ENCODE peak calls at places on chromosomes 11 and 22, in eight cellular contexts. G, C, M, Z, J, N, Q and Y are unnamed samples. For H3K9me3, the result is how much of the 10 kb centered on the place peaks cover.

GRCh38 chr22:36085476-36086169 is 57.0 kb upstream of the RBFOX2 start:
- DNase-seq in G (no peak), C (no peak), M (no peak), Z (no peak), J (no peak), N (no peak), Q (peak), Y (no peak)

GRCh38 chr11:132312616-132313210 is 942.3 kb downstream of the NTM start:
- DNase-seq in G (no peak), C (peak), M (peak), Z (no peak), J (no peak), N (no peak), Q (no peak), Y (no peak)

GRCh38 chr22:37848587-37849088 is 581 bp upstream of the EIF3L start:
- DNase-seq in G (no peak), C (peak), M (no peak), Z (no peak), J (peak), N (no peak), Q (no peak), Y (no peak)

GRCh38 chr11:128473631-128474030 is 113.7 kb downstream of the ETS1 start:
- DNase-seq in G (no peak), C (no peak), M (no peak), Z (no peak), J (no peak), N (no peak), Q (no peak), Y (no peak)

GRCh38 chr22:17915676-17916075 is 108.7 kb downstream of the MICAL3 start:
- DNase-seq in G (no peak), C (no peak), M (no peak), Z (no peak), J (no peak), N (no peak), Q (peak), Y (no peak)

GRCh38 chr22:47107431-47107830 is 345.0 kb downstream of the TBC1D22A start:
- DNase-seq in G (no peak), C (no peak), M (no peak), Z (no peak), J (peak), N (no peak), Q (no peak), Y (no peak)

GRCh38 chr11:102749101-102749725 is 24.5 kb upstream of the MMP8 start:
- DNase-seq in G (no peak), C (no peak), M (no peak), Z (no peak), J (no peak), N (no peak), Q (no peak), Y (no peak)

GRCh38 chr11:43919852-43920597 is 22.4 kb upstream of the C11orf96 start:
- DNase-seq in G (no peak), C (no peak), M (no peak), Z (no peak), J (no peak), N (no peak), Q (no peak), Y (no peak)

GRCh38 chr11:44334356-44335004 is 24.5 kb upstream of the ALX4 start:
- DNase-seq in G (no peak), C (no peak), M (no peak), Z (no peak), J (no peak), N (no peak), Q (no peak), Y (no peak)

GRCh38 chr22:47167056-47167455 is 404.6 kb downstream of the TBC1D22A start:
- DNase-seq in G (no peak), C (no peak), M (no peak), Z (peak), J (no peak), N (peak), Q (peak), Y (no peak)

GRCh38 chr11:70517996-70518907 is 119.9 kb downstream of the CTTN start:
- DNase-seq in G (no peak), C (peak), M (peak), Z (peak), J (no peak), N (no peak), Q (no peak), Y (no peak)

DNA sequence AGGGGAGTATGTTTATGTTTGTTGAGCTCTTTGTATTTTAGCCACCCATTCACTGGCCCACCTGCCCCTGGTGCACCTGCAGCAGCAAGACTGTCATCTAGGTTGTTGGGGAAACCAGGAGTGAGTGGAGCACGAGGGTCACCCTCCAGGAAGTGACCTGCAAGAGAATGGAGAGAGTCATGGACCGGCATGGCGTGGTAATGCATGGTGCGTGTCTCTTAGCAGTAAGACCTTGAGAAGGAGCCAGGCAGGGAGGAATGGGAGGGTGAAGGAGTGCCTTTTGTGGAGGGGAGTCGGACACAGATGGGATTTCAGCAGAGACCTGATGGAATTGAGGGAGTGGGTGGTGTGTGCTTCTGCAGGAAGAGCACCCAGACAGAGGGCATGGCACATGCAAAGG is 37.9 kb downstream of the KCNQ1 start:
- DNase-seq in G (no peak), C (no peak), M (no peak), Z (no peak), J (no peak), N (no peak), Q (no peak), Y (no peak)
- H3K9me3 ChIP-seq in G (under half), C (under half), M (under half), Z (half or more), J (under half), N (under half), Q (under half), Y (under half)

DNA sequence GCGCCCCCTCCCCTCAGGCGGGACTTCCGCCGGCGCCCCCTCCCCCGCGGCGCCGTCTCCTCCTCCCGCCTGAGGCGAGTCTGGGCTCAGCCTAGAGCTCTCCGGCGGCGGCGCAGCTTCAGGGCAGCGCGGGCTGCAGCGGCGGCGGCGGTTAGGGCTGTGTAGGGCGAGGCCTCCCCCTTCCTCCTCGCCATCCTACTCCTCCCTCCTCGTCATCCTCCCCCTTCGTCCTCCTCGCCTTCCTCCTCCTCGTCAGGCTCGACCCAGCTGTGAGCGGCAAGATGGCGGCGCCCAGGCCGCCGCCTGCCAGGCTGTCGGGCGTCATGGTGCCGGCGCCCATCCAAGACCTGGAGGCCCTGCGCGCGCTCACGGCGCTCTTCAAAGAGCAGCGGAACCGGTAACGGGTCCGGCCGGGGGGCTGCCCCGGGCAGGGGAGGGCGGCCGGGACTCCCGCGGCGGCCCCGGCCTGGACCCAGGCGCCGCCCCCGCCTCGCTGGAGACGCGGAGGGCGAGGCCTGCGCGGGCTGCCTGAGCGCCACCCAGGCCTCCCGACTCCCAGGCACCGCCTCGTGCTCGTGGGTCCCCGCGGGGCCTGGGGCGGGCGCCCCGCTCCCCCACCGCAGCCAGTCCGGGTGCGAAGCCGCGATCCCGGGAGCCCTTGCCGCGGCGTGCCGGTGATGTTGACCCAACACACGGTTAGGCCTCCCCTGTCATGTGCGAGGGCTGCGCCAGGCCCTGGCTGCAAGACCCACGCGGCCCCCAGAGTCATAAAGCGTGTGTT is at the start of gene ATXN10:
- DNase-seq in G (peak), C (peak), M (no peak), Z (peak), J (peak), N (peak), Q (peak), Y (no peak)
- TF ChIP-seq POLR2AphosphoS5 in G (peak), C (peak), M (peak), Z (peak), J (no peak), N (no peak), Q (peak), Y (peak)

GRCh38 chr11:3992964-3993363 is 101.6 kb upstream of the RRM1 start:
- DNase-seq in G (no peak), C (no peak), M (no peak), Z (no peak), J (no peak), N (no peak), Q (no peak), Y (no peak)
- H3K9me3 ChIP-seq in G (under half), C (under half), M (under half), Z (under half), J (under half), N (under half), Q (under half), Y (under half)

DNA sequence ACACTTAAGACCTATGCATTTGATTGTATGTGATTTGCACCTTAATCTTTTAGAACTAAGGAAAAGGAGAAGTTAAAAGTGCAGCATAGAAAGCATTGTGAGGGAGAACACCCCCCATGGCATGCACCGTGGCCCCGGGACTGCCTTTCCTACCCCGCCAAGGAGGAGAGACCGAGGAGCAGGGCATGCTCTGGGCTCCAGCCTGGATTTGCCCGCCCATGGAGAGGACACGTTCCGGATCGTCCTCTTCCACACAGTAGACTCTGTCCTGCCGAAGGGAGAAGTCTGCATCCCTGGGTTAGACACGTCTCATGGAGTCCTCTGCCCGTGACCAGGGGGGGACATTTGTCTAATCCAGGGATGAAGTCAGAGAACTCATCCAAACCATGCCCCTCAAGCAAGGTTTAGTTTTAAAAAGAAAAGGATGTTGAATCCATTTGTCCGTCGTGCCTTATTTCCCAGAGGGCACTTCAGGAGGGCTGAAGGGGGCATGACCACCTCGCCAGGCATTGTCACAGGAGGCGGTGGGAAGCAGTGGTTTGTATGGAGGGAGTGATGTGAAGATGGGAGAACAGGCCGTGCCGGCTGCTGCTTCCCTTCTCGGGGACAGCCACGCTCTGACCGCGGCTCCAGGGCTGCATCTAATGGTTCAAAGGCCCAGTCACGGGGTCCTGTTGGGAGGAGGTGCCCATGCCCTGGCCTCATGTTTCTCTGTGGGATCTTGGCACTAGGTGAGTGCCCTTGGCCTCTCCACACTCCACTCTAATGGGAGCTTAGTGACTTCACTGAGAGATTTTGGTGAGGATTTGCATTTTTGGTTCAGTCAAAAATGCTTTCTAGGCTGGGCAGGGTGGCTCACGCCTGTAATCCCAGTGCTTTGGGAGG is 66.2 kb upstream of the GAL start:
- DNase-seq in G (no peak), C (no peak), M (no peak), Z (no peak), J (no peak), N (no peak), Q (no peak), Y (no peak)
- TF ChIP-seq POLR2AphosphoS5 in G (no peak), C (no peak), M (peak), Z (peak), J (no peak), N (no peak), Q (no peak), Y (no peak)

GRCh38 chr11:6474423-6474792 is 667 bp upstream of the TRIM3 start:
- DNase-seq in G (no peak), C (no peak), M (no peak), Z (no peak), J (no peak), N (no peak), Q (no peak), Y (no peak)

GRCh38 chr11:6473481-6474422 is at the start of gene TRIM3:
- DNase-seq in G (peak), C (peak), M (peak), Z (peak), J (peak), N (peak), Q (peak), Y (no peak)

GRCh38 chr11:6468712-6469495 is 4.8 kb downstream of the TRIM3 start:
- DNase-seq in G (peak), C (peak), M (no peak), Z (peak), J (peak), N (peak), Q (peak), Y (peak)

GRCh38 chr11:6472934-6473333 is 807 bp downstream of the TRIM3 start:
- DNase-seq in G (no peak), C (no peak), M (no peak), Z (no peak), J (no peak), N (no peak), Q (no peak), Y (no peak)

DNA sequence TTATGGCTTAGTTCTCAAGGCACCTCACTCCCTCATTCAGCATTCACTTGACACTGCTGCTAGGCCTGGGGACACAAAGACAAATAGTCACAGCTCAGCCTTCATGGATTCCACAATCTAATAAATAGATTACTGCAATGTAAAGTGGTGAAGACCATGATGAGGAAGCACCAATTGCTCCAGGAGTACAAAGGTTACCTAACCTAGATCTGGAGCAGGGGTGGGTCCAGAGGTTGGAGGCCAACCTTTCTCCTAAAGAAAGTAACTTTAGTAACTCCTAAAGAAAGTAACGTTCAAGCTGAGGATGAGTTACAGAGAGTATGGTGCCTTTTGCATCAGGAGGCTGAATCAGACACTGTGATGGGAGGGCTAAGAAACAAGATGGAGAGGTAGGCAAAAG is 4.1 kb downstream of the TRIM3 start:
- DNase-seq in G (no peak), C (no peak), M (no peak), Z (no peak), J (no peak), N (no peak), Q (no peak), Y (no peak)
- H3K9me3 ChIP-seq in G (under half), C (under half), M (under half), Z (under half), J (under half), N (under half), Q (under half), Y (under half)

GRCh38 chr11:1050581-1051355 is 14.2 kb upstream of the MUC6 start:
- DNase-seq in G (peak), C (peak), M (peak), Z (peak), J (peak), N (peak), Q (peak), Y (no peak)
- TF ChIP-seq POLR2AphosphoS5 in G (no peak), C (no peak), M (peak), Z (peak), J (no peak), N (peak), Q (no peak), Y (no peak)

GRCh38 chr11:100438366-100438765 is 248.7 kb upstream of the ARHGAP42 start:
- DNase-seq in G (no peak), C (no peak), M (no peak), Z (no peak), J (no peak), N (no peak), Q (no peak), Y (no peak)
- H3K9me3 ChIP-seq in G (under half), C (under half), M (under half), Z (under half), J (under half), N (under half), Q (under half), Y (under half)

GRCh38 chr11:69003301-69003865 is 9.7 kb downstream of the MRGPRF start:
- DNase-seq in G (no peak), C (no peak), M (no peak), Z (peak), J (no peak), N (peak), Q (peak), Y (no peak)
- TF ChIP-seq POLR2AphosphoS5 in G (no peak), C (no peak), M (no peak), Z (no peak), J (no peak), N (no peak), Q (no peak), Y (no peak)